ENCODE peak calls at places on chromosomes 4 and X, in eight cellular contexts. L is Panc1, B is SK-N-SH, R is heart left ventricle, S is tibial artery, D is ovary, U is colonic mucosa, C is brain microvascular endothelial cell. E is an unnamed sample.

GRCh38 chr4:108926058-108926457 is 163.2 kb upstream of the ETNPPL start:
- DNase-seq in L (no peak), D (no peak), U (no peak), C (peak; percentile 8), R (no peak), S (no peak), B (no peak), E (no peak)

GRCh38 chr4:152458801-152459302 is 77.0 kb downstream of the FBXW7 start:
- DNase-seq in C (no peak), D (no peak), B (no peak), U (no peak), R (no peak), S (no peak), L (no peak), E (no peak)

GRCh38 chr4:152325831-152326230 is 210.1 kb downstream of the FBXW7 start:
- DNase-seq in C (no peak), D (no peak), U (no peak), L (no peak), B (no peak), R (no peak), S (no peak), E (no peak)

GRCh38 chr4:80730158-80730557 is 300.4 kb upstream of the BMP3 start:
- DNase-seq in B (no peak), C (no peak), S (no peak), U (no peak), D (no peak), L (no peak), R (peak; percentile 20), E (no peak)

GRCh38 chr4:140296871-140297570 is 76.4 kb upstream of the SCOC start:
- DNase-seq in D (peak; percentile 34), L (no peak), R (no peak), U (no peak), B (no peak), S (no peak), C (no peak), E (no peak)

GRCh38 chrX:130120746-130121504 is 10.6 kb upstream of the ELF4 start:
- DNase-seq in D (peak; percentile 82), R (peak; percentile 85), C (no peak), U (peak; percentile 65), B (peak; percentile 86), L (no peak), S (peak; percentile 88), E (peak; percentile 83)

GRCh38 chr4:2797545-2798305 is 4.8 kb downstream of the SH3BP2 start:
- DNase-seq in S (peak; percentile 65), U (peak; percentile 22), L (no peak), D (peak; percentile 25), C (no peak), B (peak; percentile 79), R (peak; percentile 75), E (peak; percentile 13)

GRCh38 chrX:155005190-155005589 is 17.3 kb downstream of the F8 start:
- DNase-seq in L (no peak), C (no peak), B (no peak), D (no peak), S (no peak), R (no peak), U (no peak), E (no peak)

GRCh38 chr4:182808673-182809416 is 108.3 kb downstream of the DCTD start:
- DNase-seq in U (no peak), L (no peak), D (no peak), R (no peak), B (no peak), C (peak; percentile 49), S (no peak), E (no peak)

GRCh38 chrX:72245461-72246089 is 6.7 kb upstream of the ERCC6L start:
- DNase-seq in B (peak; percentile 79), D (no peak), L (no peak), S (no peak), C (peak; percentile 65), R (no peak), U (peak; percentile 79), E (peak; percentile 70)

GRCh38 chr4:106603471-106603870 is 234.9 kb upstream of the GIMD1 start:
- DNase-seq in L (no peak), R (no peak), B (no peak), U (no peak), C (no peak), S (peak; percentile 53), D (no peak), E (no peak)

GRCh38 chr4:108058685-108059440 is 69.2 kb downstream of the HADH start:
- DNase-seq in U (no peak), D (no peak), S (no peak), R (no peak), B (no peak), L (no peak), C (peak; percentile 14), E (no peak)

GRCh38 chr4:26787461-26788340 is 72.9 kb upstream of the STIM2 start:
- DNase-seq in L (no peak), U (peak; percentile 57), R (peak; percentile 67), S (no peak), C (peak; percentile 53), B (no peak), D (peak; percentile 51), E (peak; percentile 60)

GRCh38 chr4:23084559-23085248 is 392.0 kb downstream of the GBA3 start:
- DNase-seq in D (no peak), R (no peak), S (no peak), C (peak; percentile 9), L (no peak), U (no peak), B (no peak), E (no peak)

GRCh38 chr4:138099385-138099784 is 142.8 kb downstream of the SLC7A11 start:
- DNase-seq in S (no peak), U (no peak), D (no peak), R (no peak), B (no peak), L (no peak), C (no peak), E (no peak)

GRCh38 chr4:168803727-168804126 is 206.3 kb downstream of the CBR4 start:
- DNase-seq in R (no peak), L (no peak), S (no peak), B (no peak), D (no peak), C (peak; percentile 82), U (no peak), E (no peak)

GRCh38 chr4:77881460-77882295 is 19.0 kb downstream of the MRPL1 start:
- DNase-seq in S (no peak), B (no peak), D (no peak), U (peak; percentile 35), C (peak; percentile 29), R (no peak), L (peak; percentile 43), E (no peak)
- TF ChIP-seq CTCF in S (no peak), B (no peak), D (no peak), U (no peak), C (no peak), R (no peak), L (no peak), E (no peak)

GRCh38 chr4:184280591-184281071 is 63.0 kb upstream of the ENPP6 start:
- DNase-seq in S (no peak), U (no peak), L (no peak), C (no peak), B (no peak), R (no peak), D (no peak), E (no peak)
- H3K4me3 ChIP-seq in S (no peak overlapping the region), U (no peak overlapping the region), L (no peak overlapping the region), C (no peak overlapping the region), B (no peak overlapping the region), R (no peak overlapping the region), D (no peak overlapping the region), E (no peak overlapping the region)

GRCh38 chr4:770022-770421 is 55.9 kb downstream of the CPLX1 start:
- DNase-seq in R (peak; percentile 10), U (no peak), C (no peak), B (no peak), L (no peak), S (no peak), D (peak; percentile 10), E (no peak)
- H3K36me3 ChIP-seq in R (peaks cover 81% of the 10 kb centered on the region), U (no peaks in the 10 kb centered on the region), C (peaks cover 43% of the 10 kb centered on the region), B (peaks cover 59% of the 10 kb centered on the region), L (peaks cover 2% of the 10 kb centered on the region), S (peaks cover 96% of the 10 kb centered on the region), D (no peaks in the 10 kb centered on the region), E (no peaks in the 10 kb centered on the region)

GRCh38 chrX:127879585-127879984 is 172.6 kb downstream of the ACTRT1 start:
- DNase-seq in D (no peak), B (no peak), S (no peak), C (no peak), R (no peak), U (no peak), L (no peak), E (no peak)
- TF ChIP-seq CTCF in D (no peak), B (no peak), S (no peak), C (no peak), R (no peak), U (no peak), L (no peak), E (no peak)

GRCh38 chr4:173524218-173525117 is 5.6 kb downstream of the HAND2 start:
- DNase-seq in B (peak; percentile 42), D (no peak), R (no peak), U (no peak), S (no peak), C (no peak), L (no peak), E (no peak)
- H3K4me3 ChIP-seq in B (peak overlapping the region; percentile 92), D (peak overlapping the region; percentile 70), R (peak overlapping the region; percentile 86), U (no peak overlapping the region), S (peak overlapping the region; percentile 91), C (no peak overlapping the region), L (peak overlapping the region; percentile 39), E (no peak overlapping the region)

GRCh38 chr4:99074816-99075215 is 13.8 kb downstream of the ADH5 start:
- DNase-seq in D (no peak), S (no peak), B (no peak), L (no peak), C (no peak), U (no peak), R (no peak), E (no peak)
- H3K36me3 ChIP-seq in D (no peaks in the 10 kb centered on the region), S (peaks cover 93% of the 10 kb centered on the region), B (peaks cover 86% of the 10 kb centered on the region), L (peaks cover 20% of the 10 kb centered on the region), C (peaks cover 60% of the 10 kb centered on the region), U (peaks cover 4% of the 10 kb centered on the region), R (peaks cover 95% of the 10 kb centered on the region), E (no peaks in the 10 kb centered on the region)

DNA sequence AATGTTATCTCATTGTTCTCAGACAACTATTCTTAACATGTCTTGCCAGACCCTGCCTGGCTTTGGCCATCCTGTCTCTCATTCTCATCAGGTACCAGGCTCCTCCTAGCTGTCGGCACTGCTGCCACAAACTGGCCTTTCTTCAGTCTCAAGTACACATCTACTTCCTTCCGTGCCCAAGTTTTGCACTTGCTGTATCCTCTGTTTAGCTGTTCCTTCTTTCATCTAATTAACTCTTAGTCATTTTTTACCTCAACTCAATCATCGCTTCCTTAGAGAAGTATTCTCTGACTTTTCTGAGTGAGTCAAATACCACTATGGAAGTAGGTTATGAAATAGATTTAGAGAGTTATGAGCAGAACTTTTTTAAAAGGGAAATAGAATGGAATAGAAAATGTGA is 19.7 kb downstream of the CXCL3 start:
- DNase-seq in L (no peak), S (no peak), D (no peak), R (no peak), U (no peak), C (no peak), B (no peak), E (no peak)
- TF ChIP-seq CTCF in L (no peak), S (no peak), D (no peak), R (no peak), U (no peak), C (no peak), B (no peak), E (no peak)